ENCODE peak calls at places on chromosomes 12 and 14, in four cellular contexts. X, J, R and P are unnamed samples.

GRCh38 chr12:69456239-69456638 is 13.9 kb upstream of the FRS2 start:
- DNase-seq in X (no peak), J (no peak), R (no peak), P (no peak)

GRCh38 chr12:60849723-60850122 is 1253.9 kb downstream of the SLC16A7 start:
- DNase-seq in X (no peak), J (no peak), R (no peak), P (no peak)

GRCh38 chr12:119235352-119235751 is 56.6 kb downstream of the HSPB8 start:
- DNase-seq in X (no peak), J (no peak), R (peak; percentile 21), P (no peak)

GRCh38 chr12:93573552-93574223 is 1.2 kb downstream of the SOCS2 start:
- DNase-seq in X (no peak), J (no peak), R (no peak), P (no peak)

GRCh38 chr14:21940887-21941855 is 267.6 kb upstream of the OR4E1 start:
- DNase-seq in X (no peak), J (peak; percentile 24), R (peak; percentile 8), P (no peak)

GRCh38 chr12:93003540-93004239 is 74.6 kb upstream of the EEA1 start:
- DNase-seq in X (no peak), J (no peak), R (no peak), P (no peak)

GRCh38 chr14:50342211-50343080 is 30.3 kb downstream of the DMAC2L start:
- DNase-seq in X (peak; percentile 57), J (no peak), R (peak; percentile 53), P (peak; percentile 61)

GRCh38 chr14:39841088-39841487 is 408.9 kb upstream of the FBXO33 start:
- DNase-seq in X (no peak), J (no peak), R (no peak), P (no peak)

GRCh38 chr14:61542848-61543790 is 152.2 kb upstream of the HIF1A start:
- DNase-seq in X (no peak), J (no peak), R (no peak), P (peak; percentile 64)

GRCh38 chr12:112347521-112347920 is 34.7 kb downstream of the HECTD4 start:
- DNase-seq in X (no peak), J (no peak), R (no peak), P (no peak)

GRCh38 chr14:82855912-82856381 is 1322.3 kb upstream of the SEL1L start:
- DNase-seq in X (no peak), J (no peak), R (no peak), P (no peak)

GRCh38 chr14:74459289-74459946 is 33.4 kb upstream of the SYNDIG1L start:
- DNase-seq in X (no peak), J (no peak), R (peak; percentile 47), P (no peak)

GRCh38 chr12:132151145-132151765 is 7.0 kb downstream of the NOC4L start:
- DNase-seq in X (no peak), J (no peak), R (no peak), P (no peak)

GRCh38 chr14:69535230-69535848 is 39.3 kb downstream of the CCDC177 start:
- DNase-seq in X (no peak), J (peak; percentile 42), R (peak; percentile 34), P (no peak)

GRCh38 chr14:52706286-52706685 is 714 bp upstream of the PSMC6 start:
- DNase-seq in X (no peak), J (no peak), R (peak; percentile 31), P (no peak)

GRCh38 chr12:116693259-116694227 is 44.3 kb downstream of the SPRING1 start:
- DNase-seq in X (no peak), J (no peak), R (peak; percentile 25), P (no peak)

GRCh38 chr12:27331299-27331926 is 1.2 kb upstream of the BMAL2 start:
- DNase-seq in X (no peak), J (peak; percentile 66), R (peak; percentile 20), P (no peak)

GRCh38 chr12:80442426-80443222 is 1.4 kb upstream of the PTPRQ start:
- DNase-seq in X (no peak), J (no peak), R (no peak), P (no peak)

GRCh38 chr14:49995162-49995561 is 102.3 kb downstream of the ARF6 start:
- DNase-seq in X (no peak), J (no peak), R (no peak), P (no peak)

GRCh38 chr14:53055003-53055402 is 98.1 kb downstream of the DDHD1 start:
- DNase-seq in X (no peak), J (peak; percentile 40), R (peak; percentile 32), P (no peak)

GRCh38 chr14:51677276-51677675 is 25.6 kb downstream of the FRMD6 start:
- DNase-seq in X (no peak), J (no peak), R (no peak), P (no peak)

GRCh38 chr12:31890295-31891285 is 68.6 kb upstream of the RESF1 start:
- DNase-seq in X (no peak), J (no peak), R (no peak), P (no peak)

GRCh38 chr12:51531284-51531981 is 59.6 kb upstream of the SCN8A start:
- DNase-seq in X (no peak), J (no peak), R (no peak), P (no peak)

GRCh38 chr12:131850856-131851559 is 22.8 kb downstream of the MMP17 start:
- DNase-seq in X (no peak), J (no peak), R (no peak), P (no peak)

GRCh38 chr12:13851828-13852227 is 129.6 kb downstream of the GRIN2B start:
- DNase-seq in X (no peak), J (no peak), R (no peak), P (no peak)

GRCh38 chr14:83483063-83483462 is 1949.4 kb upstream of the SEL1L start:
- DNase-seq in X (no peak), J (no peak), R (no peak), P (no peak)

GRCh38 chr12:48054955-48055821 is 50.7 kb downstream of the SENP1 start:
- DNase-seq in X (no peak), J (no peak), R (no peak), P (no peak)

GRCh38 chr14:45610303-45610702 is 357.3 kb upstream of the MIS18BP1 start:
- DNase-seq in X (no peak), J (no peak), R (no peak), P (no peak)

GRCh38 chr12:81231574-81232368 is 153.9 kb downstream of the ACSS3 start:
- DNase-seq in X (no peak), J (no peak), R (no peak), P (no peak)

GRCh38 chr12:11085419-11085818 is 6.7 kb downstream of the TAS2R43 start:
- DNase-seq in X (no peak), J (no peak), R (no peak), P (no peak)

GRCh38 chr12:115507951-115508722 is 769.4 kb downstream of the MED13L start:
- DNase-seq in X (peak; percentile 22), J (no peak), R (no peak), P (no peak)

GRCh38 chr12:111084172-111084571 is 163.8 kb upstream of the MYL2 start:
- DNase-seq in X (no peak), J (no peak), R (no peak), P (no peak)

DNA sequence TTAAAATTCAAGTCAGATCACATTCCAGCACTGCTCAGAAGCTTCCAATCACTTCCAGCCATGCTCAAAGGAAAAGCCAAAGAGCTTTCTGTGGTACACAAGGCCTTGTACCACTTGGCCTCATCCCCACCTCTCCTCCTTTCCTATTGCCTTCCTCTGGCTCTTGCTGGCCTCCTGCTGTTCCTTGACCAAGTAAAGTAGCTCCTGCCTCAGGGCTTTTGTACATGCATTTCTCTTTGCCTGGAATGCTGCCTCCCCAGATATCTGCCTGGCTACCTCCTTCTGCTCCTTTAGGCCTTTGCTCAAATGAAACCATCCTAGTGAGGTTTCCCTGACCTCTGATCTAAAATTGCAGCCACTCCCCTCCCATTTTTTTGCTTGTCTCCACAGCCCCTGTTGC is 51.2 kb upstream of the TCL1B start:
- DNase-seq in X (no peak), J (no peak), R (no peak), P (no peak)
- H3K27ac ChIP-seq in X (no peak overlapping the region), J (no peak overlapping the region), R (no peak overlapping the region), P (no peak overlapping the region)

GRCh38 chr12:6370994-6371754 is 4.2 kb downstream of the SCNN1A start:
- DNase-seq in X (no peak), J (peak; percentile 95), R (peak; percentile 69), P (no peak)
- TF ChIP-seq POLR2A in X (no peak), J (peak; percentile 40), R (peak; percentile 65), P (no peak)

DNA sequence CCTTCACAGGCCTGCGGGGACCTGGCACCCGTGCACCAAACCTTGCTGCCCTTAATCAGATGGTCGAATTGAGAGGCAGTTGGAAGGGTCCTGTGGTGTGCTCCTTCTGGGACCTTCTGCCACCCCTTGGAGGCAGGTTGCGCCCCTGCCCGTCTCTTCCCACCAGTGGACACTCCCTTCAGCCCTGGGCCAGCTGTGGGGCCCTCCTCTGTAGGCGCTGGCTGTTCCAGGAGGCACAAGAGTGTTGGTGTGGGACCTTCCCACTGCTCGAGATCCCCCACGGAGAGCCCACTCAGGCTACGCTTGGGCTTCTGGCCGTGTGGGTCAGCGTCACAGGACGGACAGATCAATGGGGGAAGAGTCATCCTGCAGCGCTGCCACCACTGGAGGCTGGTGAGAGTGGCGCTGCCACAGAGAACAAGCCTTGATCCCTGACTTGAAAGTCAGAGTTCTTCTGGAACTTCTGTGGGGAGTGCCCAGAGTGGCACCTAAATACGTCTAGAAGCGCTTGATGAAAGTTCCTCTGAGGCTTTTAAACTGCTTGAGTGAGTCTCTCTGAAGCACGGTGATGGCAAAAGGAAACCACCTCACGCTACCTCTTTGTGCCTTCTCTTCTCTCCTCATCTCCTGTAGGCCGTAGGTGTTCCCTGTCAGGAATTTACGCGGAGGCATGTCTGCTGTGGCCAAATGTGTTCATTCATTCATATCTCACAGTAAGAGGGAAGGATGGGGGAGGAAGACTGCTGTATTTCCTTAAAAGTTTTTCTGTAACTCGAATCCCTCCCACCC is 48.3 kb downstream of the TRAF3 start:
- DNase-seq in X (no peak), J (no peak), R (no peak), P (no peak)
- H3K27ac ChIP-seq in X (no peak overlapping the region), J (no peak overlapping the region), R (no peak overlapping the region), P (no peak overlapping the region)

GRCh38 chr14:37198273-37198598 is 499 bp downstream of the MIPOL1 start:
- DNase-seq in X (no peak), J (no peak), R (no peak), P (no peak)

GRCh38 chr14:37198907-37199306 is 1.2 kb downstream of the MIPOL1 start:
- DNase-seq in X (no peak), J (no peak), R (no peak), P (no peak)

GRCh38 chr14:37195327-37195726 is 2.4 kb upstream of the MIPOL1 start:
- DNase-seq in X (no peak), J (no peak), R (no peak), P (no peak)

GRCh38 chr14:37196604-37197420 is 925 bp upstream of the MIPOL1 start:
- DNase-seq in X (no peak), J (no peak), R (no peak), P (no peak)

DNA sequence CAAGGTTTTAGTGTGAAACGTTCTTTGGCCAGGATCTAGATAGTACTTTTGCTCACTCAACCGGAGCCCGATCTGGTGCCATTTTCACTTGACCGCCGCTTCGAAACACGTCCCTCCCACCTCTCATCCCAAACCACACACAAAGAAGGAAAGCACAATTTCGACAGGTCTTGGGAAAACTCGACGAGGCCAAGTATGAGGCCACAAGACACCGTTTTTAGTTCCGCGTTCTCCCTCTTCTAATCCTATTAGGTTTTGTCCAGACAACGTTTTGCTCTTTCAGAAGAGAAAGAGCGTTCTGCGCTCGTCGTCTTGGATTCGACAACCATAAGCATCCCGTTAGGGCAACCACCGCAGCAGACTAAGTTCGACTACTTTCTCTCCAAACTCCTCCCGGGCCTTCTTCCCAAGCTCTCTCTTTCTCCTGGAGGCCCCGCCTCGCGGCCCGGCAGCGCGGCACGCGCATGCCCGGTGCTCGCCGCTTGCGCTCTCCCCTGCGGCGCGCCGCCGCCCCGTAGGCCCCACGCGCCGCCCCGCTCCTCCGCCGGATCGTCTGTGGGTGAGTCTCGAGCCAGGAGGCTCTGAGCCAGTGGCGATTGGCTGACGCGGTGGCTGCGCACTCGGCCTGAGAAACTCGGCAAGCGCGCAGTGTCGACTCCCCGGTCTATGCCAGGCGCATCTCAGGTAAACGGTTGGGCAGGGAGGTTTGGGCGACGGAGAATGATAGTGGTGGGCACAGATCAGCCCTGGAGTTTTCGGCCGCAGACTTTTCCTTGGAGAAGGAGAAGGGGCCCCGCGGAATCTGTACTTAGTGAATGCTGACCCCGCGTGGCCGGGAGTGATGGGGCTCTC is at the start of gene MIPOL1:
- DNase-seq in X (peak; percentile 73), J (peak; percentile 68), R (peak; percentile 84), P (peak; percentile 64)
- TF ChIP-seq POLR2A in X (no peak), J (peak; percentile 93), R (peak; percentile 83), P (peak; percentile 1)